ENCODE peak calls at places on chromosomes 13 and 19, in ten cellular contexts. B is activated CD8-positive, alpha-beta T cell treated with anti-CD3 and anti-CD28 coated beads for 36 hours; G is left ventricle myocardium inferior; Z is B cell; S is NB4; F is mesothelial cell of epicardium; M is body of pancreas; D is RWPE2; W is heart left ventricle; X is kidney epithelial cell. I is an unnamed sample.

GRCh38 chr13:27966641-27967202 is 2.4 kb downstream of the CDX2 start:
- DNase-seq in B (no peak), G (no peak), Z (no peak), S (no peak), F (no peak), M (no peak), D (no peak), W (no peak), X (no peak), I (no peak)

GRCh38 chr13:23767806-23768205 is 121.4 kb downstream of the MIPEP start:
- DNase-seq in B (no peak), G (no peak), Z (no peak), S (no peak), F (no peak), M (no peak), D (no peak), W (no peak), X (no peak), I (no peak)

GRCh38 chr19:8457802-8458201 is 13.0 kb downstream of the HNRNPM start:
- DNase-seq in B (no peak), G (no peak), Z (no peak), S (no peak), F (no peak), M (no peak), D (no peak), W (no peak), X (no peak), I (no peak)

GRCh38 chr19:1959928-1960589 is 19.1 kb downstream of the CSNK1G2 start:
- DNase-seq in B (no peak), G (no peak), Z (no peak), S (no peak), F (no peak), M (no peak), D (no peak), W (no peak), X (no peak), I (no peak)

GRCh38 chr13:47798906-47799305 is 202.2 kb downstream of the SUCLA2 start:
- DNase-seq in B (no peak), G (no peak), Z (no peak), S (peak), F (no peak), M (no peak), D (no peak), W (no peak), X (no peak), I (no peak)

GRCh38 chr13:113664751-113665581 is 2.1 kb upstream of the GRK1 start:
- DNase-seq in B (no peak), G (peak), Z (no peak), S (no peak), F (peak), M (peak), D (peak), W (no peak), X (no peak), I (no peak)

GRCh38 chr13:46844431-46844830 is 47.5 kb upstream of the ESD start:
- DNase-seq in B (no peak), G (no peak), Z (no peak), S (no peak), F (no peak), M (no peak), D (no peak), W (no peak), X (no peak), I (no peak)

GRCh38 chr13:33322474-33322827 is 36.9 kb upstream of the STARD13 start:
- DNase-seq in B (no peak), G (peak), Z (no peak), S (no peak), F (no peak), M (peak), D (no peak), W (no peak), X (no peak), I (no peak)

GRCh38 chr13:40590112-40590862 is 76.2 kb downstream of the FOXO1 start:
- DNase-seq in B (no peak), G (no peak), Z (no peak), S (no peak), F (no peak), M (no peak), D (no peak), W (no peak), X (no peak), I (no peak)

GRCh38 chr19:53951947-53952346 is 10.8 kb upstream of the CACNG8 start:
- DNase-seq in B (no peak), G (no peak), Z (no peak), S (no peak), F (no peak), M (no peak), D (no peak), W (no peak), X (no peak), I (no peak)

GRCh38 chr13:23848019-23848418 is 41.2 kb downstream of the MIPEP start:
- DNase-seq in B (no peak), G (no peak), Z (no peak), S (no peak), F (no peak), M (no peak), D (no peak), W (no peak), X (no peak), I (no peak)

GRCh38 chr13:51283361-51283760 is 56.1 kb upstream of the SERPINE3 start:
- DNase-seq in B (no peak), G (no peak), Z (no peak), S (no peak), F (no peak), M (no peak), D (no peak), W (no peak), X (no peak), I (no peak)

GRCh38 chr13:27055501-27055900 is 116.1 kb downstream of the USP12 start:
- DNase-seq in B (no peak), G (no peak), Z (no peak), S (no peak), F (no peak), M (no peak), D (no peak), W (no peak), X (no peak), I (no peak)

DNA sequence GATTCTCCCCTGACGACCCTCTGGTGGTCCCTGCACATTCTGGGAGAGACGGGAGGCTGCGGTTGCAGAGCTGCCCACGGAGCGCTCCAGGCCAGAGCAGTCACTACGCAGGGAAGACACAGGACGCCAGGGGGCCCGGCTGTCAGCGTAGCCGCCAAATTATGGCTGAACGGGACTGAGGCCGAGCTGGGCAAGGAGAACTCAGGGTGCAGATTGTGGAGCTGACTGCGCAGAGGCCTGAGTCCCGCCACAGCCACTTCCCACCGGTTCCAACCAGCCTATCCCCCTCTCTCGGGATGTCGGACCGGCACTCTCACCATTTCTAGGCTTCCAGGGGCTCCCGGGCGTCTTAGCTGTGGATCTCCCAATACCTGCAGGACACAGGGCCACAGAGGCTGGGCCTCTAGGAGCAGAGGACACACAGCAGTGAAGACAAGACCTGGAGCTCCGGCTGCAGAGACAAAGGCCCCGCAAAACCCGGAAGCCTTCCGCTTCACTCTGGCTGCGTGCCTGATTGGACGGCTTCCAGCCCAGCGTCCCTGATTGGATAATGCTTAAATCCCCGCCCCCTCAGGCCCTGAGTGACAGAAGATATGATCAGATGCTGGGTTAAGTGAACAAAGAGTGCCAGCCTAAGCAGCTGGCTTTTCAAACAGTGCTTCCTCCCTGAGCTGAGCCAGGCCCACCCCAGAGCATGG is at the start of gene ZNF737:
- DNase-seq in B (peak), G (peak), Z (peak), S (peak), F (peak), M (peak), D (peak), W (peak), X (peak), I (peak)
- TF ChIP-seq CTCF in B (no peak), G (peak), Z (no peak), S (peak), F (peak), M (peak), D (no peak), W (peak), X (peak), I (no peak)

GRCh38 chr19:30118221-30118620 is 176.2 kb downstream of the URI1 start:
- DNase-seq in B (no peak), G (no peak), Z (no peak), S (no peak), F (no peak), M (no peak), D (no peak), W (no peak), X (no peak), I (no peak)
- TF ChIP-seq CTCF in B (no peak), G (no peak), Z (no peak), S (no peak), F (no peak), M (no peak), D (no peak), W (no peak), X (no peak), I (no peak)

GRCh38 chr19:35736913-35737886 is 5.1 kb downstream of the IGFLR1 start:
- DNase-seq in B (peak), G (no peak), Z (peak), S (no peak), F (no peak), M (no peak), D (no peak), W (no peak), X (no peak), I (no peak)
- TF ChIP-seq CTCF in B (peak), G (no peak), Z (peak), S (no peak), F (peak), M (no peak), D (no peak), W (no peak), X (peak), I (no peak)

DNA sequence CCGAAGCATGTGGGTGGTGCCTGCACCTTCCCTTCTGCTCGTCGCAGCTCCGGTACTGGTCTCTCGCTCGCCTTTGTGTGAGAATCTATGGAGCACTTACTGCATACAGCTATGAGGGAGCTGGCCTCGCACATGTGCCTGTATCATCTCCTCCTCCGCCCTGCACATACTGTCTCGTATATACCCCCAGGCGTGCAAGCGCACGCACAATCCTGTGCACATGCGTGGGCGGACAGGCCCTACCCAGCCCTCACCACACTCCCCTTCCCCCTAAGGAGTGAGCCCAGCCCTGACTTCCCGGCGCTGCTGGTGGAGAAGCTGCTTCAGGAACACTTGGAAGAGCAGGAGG is 8.7 kb downstream of the PIK3R2 start:
- DNase-seq in B (no peak), G (no peak), Z (no peak), S (no peak), F (no peak), M (no peak), D (no peak), W (peak), X (no peak), I (no peak)
- TF ChIP-seq CTCF in B (no peak), G (peak), Z (no peak), S (no peak), F (peak), M (no peak), D (no peak), W (no peak), X (no peak), I (no peak)

I was measured in GM13976.